ENCODE peak calls at places on chromosome 6, in eight cellular contexts. D is pons; F is AG08396; P is central memory CD4-positive, alpha-beta T cell; L is A172; R is activated T-helper 2 cell treated with anti-CD3 and anti-CD28 coated beads, Interferon-gamma antibody, Interleukin-2, Interleukin-4, amounts not matched to agents 10 μg/mL and 5 μg/mL and 100 μg/mL, durations not matched to agents 14 hours and 24 hours and 36 hours; Z is stimulated activated naive B cell treated with anti-CD40 and anti-IgM and Interleukin-4, amounts not matched to agents 10 μg/mL and 1 μg/mL and 100 μg/mL, for 72 hours; M is activated CD4-positive, alpha-beta T cell treated with anti-CD3 and anti-CD28 coated beads, Interleukin-2, amount 50 U/mL, for 1 hour. Q is an unnamed sample.

GRCh38 chr6:153831350-153832078 is 207.5 kb upstream of the OPRM1 start:
- DNase-seq in Z (no peak), R (no peak), D (no peak), F (no peak), P (no peak), L (peak; percentile 15), M (no peak), Q (peak; percentile 46)

GRCh38 chr6:115947964-115948541 is 112.6 kb downstream of the FRK start:
- DNase-seq in L (no peak), R (no peak), F (no peak), Z (no peak), M (no peak), D (no peak), P (no peak), Q (no peak)

GRCh38 chr6:35267446-35267845 is 7.9 kb downstream of the ZNF76 start:
- DNase-seq in M (no peak), Z (no peak), F (no peak), P (no peak), D (no peak), R (no peak), L (no peak), Q (no peak)

GRCh38 chr6:66937180-66937579 is 1230.2 kb upstream of the EYS start:
- DNase-seq in F (no peak), L (no peak), D (no peak), P (no peak), R (no peak), Z (no peak), M (no peak), Q (no peak)

GRCh38 chr6:113203135-113203534 is 654.0 kb upstream of the MARCKS start:
- DNase-seq in L (no peak), R (no peak), D (no peak), M (no peak), P (no peak), Z (no peak), F (no peak), Q (no peak)

GRCh38 chr6:130183271-130184222 is 39.2 kb downstream of the SAMD3 start:
- DNase-seq in P (peak; percentile 47), M (no peak), Z (no peak), F (no peak), D (no peak), R (peak; percentile 39), L (no peak), Q (no peak)

GRCh38 chr6:6696867-6697531 is 108.5 kb downstream of the LY86 start:
- DNase-seq in R (no peak), L (peak; percentile 32), M (no peak), F (peak; percentile 48), Z (no peak), P (no peak), D (peak; percentile 72), Q (peak; percentile 76)

GRCh38 chr6:150331344-150331743 is 37.5 kb upstream of the IYD start:
- DNase-seq in L (no peak), Z (no peak), R (no peak), M (no peak), D (no peak), P (no peak), F (no peak), Q (no peak)

GRCh38 chr6:81894286-81894685 is 141.8 kb upstream of the TENT5A start:
- DNase-seq in P (no peak), M (no peak), Z (no peak), F (peak; percentile 14), R (no peak), D (no peak), L (no peak), Q (no peak)

GRCh38 chr6:16168858-16169257 is 40.0 kb downstream of the MYLIP start:
- DNase-seq in Z (no peak), R (no peak), D (peak; percentile 87), F (no peak), M (no peak), L (no peak), P (no peak), Q (no peak)

GRCh38 chr6:126664271-126664670 is 324.4 kb downstream of the CENPW start:
- DNase-seq in L (no peak), R (no peak), D (no peak), Z (no peak), P (no peak), F (peak; percentile 10), M (no peak), Q (no peak)

GRCh38 chr6:131062245-131063027 is 609 bp downstream of the EPB41L2 start:
- DNase-seq in L (no peak), F (peak; percentile 29), D (no peak), M (peak; percentile 18), R (no peak), P (peak; percentile 20), Z (peak; percentile 13), Q (peak; percentile 32)

GRCh38 chr6:148972481-148972880 is 225.7 kb downstream of the UST start:
- DNase-seq in D (no peak), L (peak; percentile 36), M (peak; percentile 39), R (peak; percentile 19), Z (peak; percentile 62), F (no peak), P (peak; percentile 17), Q (peak; percentile 98)

GRCh38 chr6:98041921-98042320 is 758.9 kb upstream of the MMS22L start:
- DNase-seq in F (no peak), R (no peak), P (no peak), L (no peak), M (no peak), D (no peak), Z (no peak), Q (no peak)